ENCODE peak calls at places on chromosomes 12 and 14, in six cellular contexts. One of them, this sample, is unnamed.

GRCh38 chr12:98699568-98699967 is 54.5 kb downstream of the APAF1 start:
- DNase-seq in tibial artery: no peak
- DNase-seq in thoracic aorta: no peak
- DNase-seq in transverse colon: no peak
- DNase-seq in body of pancreas: no peak
- DNase-seq in BJ: no peak
- DNase-seq in this sample: no peak

GRCh38 chr12:91178139-91178561 is 4.5 kb downstream of the DCN start:
- DNase-seq in tibial artery: no peak
- DNase-seq in thoracic aorta: no peak
- DNase-seq in transverse colon: no peak
- DNase-seq in body of pancreas: no peak
- DNase-seq in BJ: no peak
- DNase-seq in this sample: no peak

GRCh38 chr12:67241482-67241881 is 27.7 kb upstream of the CAND1 start:
- DNase-seq in tibial artery: no peak
- DNase-seq in thoracic aorta: no peak
- DNase-seq in transverse colon: no peak
- DNase-seq in body of pancreas: no peak
- DNase-seq in BJ: no peak
- DNase-seq in this sample: no peak

GRCh38 chr14:51581017-51581881 is 70.5 kb upstream of the FRMD6 start:
- DNase-seq in tibial artery: no peak
- DNase-seq in thoracic aorta: no peak
- DNase-seq in transverse colon: no peak
- DNase-seq in body of pancreas: no peak
- DNase-seq in BJ: peak
- DNase-seq in this sample: peak

GRCh38 chr12:118103231-118103600 is 595 bp downstream of the VSIG10 start:
- DNase-seq in tibial artery: no peak
- DNase-seq in thoracic aorta: no peak
- DNase-seq in transverse colon: peak
- DNase-seq in body of pancreas: no peak
- DNase-seq in BJ: no peak
- DNase-seq in this sample: no peak

GRCh38 chr14:64388533-64389243 is 535 bp downstream of the MTHFD1 start:
- DNase-seq in tibial artery: no peak
- DNase-seq in thoracic aorta: no peak
- DNase-seq in transverse colon: peak
- DNase-seq in body of pancreas: peak
- DNase-seq in BJ: no peak
- DNase-seq in this sample: no peak

GRCh38 chr14:50321009-50321660 is 9.0 kb downstream of the DMAC2L start:
- DNase-seq in tibial artery: no peak
- DNase-seq in thoracic aorta: no peak
- DNase-seq in transverse colon: peak
- DNase-seq in body of pancreas: peak
- DNase-seq in BJ: peak
- DNase-seq in this sample: peak

GRCh38 chr12:106425061-106425706 is 67.6 kb downstream of the POLR3B start:
- DNase-seq in tibial artery: no peak
- DNase-seq in thoracic aorta: no peak
- DNase-seq in transverse colon: no peak
- DNase-seq in body of pancreas: no peak
- DNase-seq in BJ: no peak
- DNase-seq in this sample: no peak

GRCh38 chr12:49643961-49644619 is 20.7 kb downstream of the PRPF40B start:
- DNase-seq in tibial artery: no peak
- DNase-seq in thoracic aorta: no peak
- DNase-seq in transverse colon: no peak
- DNase-seq in body of pancreas: no peak
- DNase-seq in BJ: no peak
- DNase-seq in this sample: no peak

GRCh38 chr12:115398311-115398781 is 714.4 kb upstream of the TBX3 start:
- DNase-seq in tibial artery: no peak
- DNase-seq in thoracic aorta: no peak
- DNase-seq in transverse colon: peak
- DNase-seq in body of pancreas: no peak
- DNase-seq in BJ: no peak
- DNase-seq in this sample: peak

GRCh38 chr12:122827258-122827657 is 8.0 kb upstream of the HIP1R start:
- DNase-seq in tibial artery: no peak
- DNase-seq in thoracic aorta: no peak
- DNase-seq in transverse colon: no peak
- DNase-seq in body of pancreas: no peak
- DNase-seq in BJ: no peak
- DNase-seq in this sample: no peak

GRCh38 chr14:40847496-40847895 is 759.2 kb upstream of the LRFN5 start:
- DNase-seq in tibial artery: no peak
- DNase-seq in thoracic aorta: no peak
- DNase-seq in transverse colon: no peak
- DNase-seq in body of pancreas: no peak
- DNase-seq in BJ: no peak
- DNase-seq in this sample: no peak

GRCh38 chr14:91883770-91884169 is 16.4 kb upstream of the TC2N start:
- DNase-seq in tibial artery: peak
- DNase-seq in thoracic aorta: no peak
- DNase-seq in transverse colon: no peak
- DNase-seq in body of pancreas: no peak
- DNase-seq in BJ: no peak
- DNase-seq in this sample: no peak

GRCh38 chr12:108689314-108690190 is 41.8 kb downstream of the CORO1C start:
- DNase-seq in tibial artery: peak
- DNase-seq in thoracic aorta: no peak
- DNase-seq in transverse colon: peak
- DNase-seq in body of pancreas: no peak
- DNase-seq in BJ: no peak
- DNase-seq in this sample: peak

GRCh38 chr12:131114942-131115584 is 161.4 kb downstream of the ADGRD1 start:
- DNase-seq in tibial artery: no peak
- DNase-seq in thoracic aorta: no peak
- DNase-seq in transverse colon: no peak
- DNase-seq in body of pancreas: no peak
- DNase-seq in BJ: no peak
- DNase-seq in this sample: no peak

GRCh38 chr14:92514844-92515509 is 1.4 kb downstream of the RIN3 start:
- DNase-seq in tibial artery: no peak
- DNase-seq in thoracic aorta: no peak
- DNase-seq in transverse colon: no peak
- DNase-seq in body of pancreas: no peak
- DNase-seq in BJ: no peak
- DNase-seq in this sample: no peak

GRCh38 chr14:101932668-101933067 is 31.7 kb upstream of the DYNC1H1 start:
- DNase-seq in tibial artery: no peak
- DNase-seq in thoracic aorta: no peak
- DNase-seq in transverse colon: no peak
- DNase-seq in body of pancreas: no peak
- DNase-seq in BJ: no peak
- DNase-seq in this sample: peak

GRCh38 chr12:120466560-120467315 is 2.8 kb downstream of the SRSF9 start:
- DNase-seq in tibial artery: no peak
- DNase-seq in thoracic aorta: no peak
- DNase-seq in transverse colon: peak
- DNase-seq in body of pancreas: peak
- DNase-seq in BJ: no peak
- DNase-seq in this sample: peak

GRCh38 chr12:43370299-43370698 is 181.7 kb downstream of the ADAMTS20 start:
- DNase-seq in tibial artery: no peak
- DNase-seq in thoracic aorta: no peak
- DNase-seq in transverse colon: no peak
- DNase-seq in body of pancreas: no peak
- DNase-seq in BJ: no peak
- DNase-seq in this sample: no peak

GRCh38 chr12:31250179-31250578 is 75.8 kb downstream of the SINHCAF start:
- DNase-seq in tibial artery: no peak
- DNase-seq in thoracic aorta: no peak
- DNase-seq in transverse colon: no peak
- DNase-seq in body of pancreas: no peak
- DNase-seq in BJ: no peak
- DNase-seq in this sample: no peak

GRCh38 chr12:6034596-6034995 is 89.5 kb upstream of the ANO2 start:
- DNase-seq in tibial artery: peak
- DNase-seq in thoracic aorta: no peak
- DNase-seq in transverse colon: no peak
- DNase-seq in body of pancreas: no peak
- DNase-seq in BJ: no peak
- DNase-seq in this sample: no peak

GRCh38 chr14:69049675-69050074 is 70.6 kb upstream of the ACTN1 start:
- DNase-seq in tibial artery: no peak
- DNase-seq in thoracic aorta: no peak
- DNase-seq in transverse colon: no peak
- DNase-seq in body of pancreas: no peak
- DNase-seq in BJ: peak
- DNase-seq in this sample: no peak
- TF ChIP-seq CTCF in tibial artery: no peak
- TF ChIP-seq CTCF in thoracic aorta: no peak
- TF ChIP-seq CTCF in transverse colon: no peak
- TF ChIP-seq CTCF in body of pancreas: no peak
- TF ChIP-seq CTCF in BJ: no peak
- TF ChIP-seq CTCF in this sample: no peak

GRCh38 chr12:9724023-9724422 is 8.9 kb downstream of the CLECL1 start:
- DNase-seq in tibial artery: no peak
- DNase-seq in thoracic aorta: no peak
- DNase-seq in transverse colon: no peak
- DNase-seq in body of pancreas: no peak
- DNase-seq in BJ: no peak
- DNase-seq in this sample: no peak

GRCh38 chr12:9719835-9720234 is 13.1 kb downstream of the CLECL1 start:
- DNase-seq in tibial artery: no peak
- DNase-seq in thoracic aorta: no peak
- DNase-seq in transverse colon: no peak
- DNase-seq in body of pancreas: no peak
- DNase-seq in BJ: no peak
- DNase-seq in this sample: no peak

GRCh38 chr12:9725471-9725870 is 7.4 kb downstream of the CLECL1 start:
- DNase-seq in tibial artery: no peak
- DNase-seq in thoracic aorta: no peak
- DNase-seq in transverse colon: no peak
- DNase-seq in body of pancreas: no peak
- DNase-seq in BJ: no peak
- DNase-seq in this sample: no peak

GRCh38 chr12:9718968-9719367 is 13.9 kb downstream of the CLECL1 start:
- DNase-seq in tibial artery: no peak
- DNase-seq in thoracic aorta: no peak
- DNase-seq in transverse colon: no peak
- DNase-seq in body of pancreas: no peak
- DNase-seq in BJ: no peak
- DNase-seq in this sample: peak

DNA sequence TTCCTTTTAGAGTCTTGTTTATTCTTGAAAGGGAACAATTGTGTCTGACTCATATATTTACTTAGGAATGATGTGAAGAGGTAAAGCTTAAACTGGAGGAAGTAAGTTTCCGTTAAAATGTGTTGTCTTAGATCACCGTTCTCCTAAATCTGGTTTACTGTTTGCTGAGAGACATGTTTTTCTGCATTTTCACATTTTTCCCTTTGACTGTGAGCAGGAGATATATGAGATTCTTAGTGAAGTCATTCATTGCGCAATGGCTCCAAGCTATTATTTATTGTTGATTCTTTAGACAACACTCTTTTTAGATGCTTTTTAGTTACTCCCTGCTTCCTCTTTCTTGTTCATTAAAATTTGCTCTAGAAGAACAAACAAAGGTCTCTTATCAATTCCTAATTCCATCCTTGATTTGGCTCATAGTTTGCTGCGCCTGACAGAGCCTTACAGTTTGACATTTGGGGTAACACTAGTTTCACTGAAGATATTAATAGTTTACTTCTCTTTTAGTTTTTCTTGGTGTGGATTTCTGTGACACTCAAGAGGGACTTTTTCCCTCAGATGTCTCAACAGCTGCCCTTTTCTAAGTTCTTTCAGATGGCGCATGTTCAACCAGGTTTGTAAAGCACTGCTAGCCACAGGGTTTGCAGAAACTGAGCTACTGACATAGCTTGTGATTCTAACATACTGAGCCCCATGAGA is 11.4 kb downstream of the CLECL1 start:
- DNase-seq in tibial artery: no peak
- DNase-seq in thoracic aorta: no peak
- DNase-seq in transverse colon: no peak
- DNase-seq in body of pancreas: no peak
- DNase-seq in BJ: peak
- DNase-seq in this sample: no peak
- H3K4me3 ChIP-seq in tibial artery: no peak
- H3K4me3 ChIP-seq in thoracic aorta: no peak
- H3K4me3 ChIP-seq in transverse colon: no peak
- H3K4me3 ChIP-seq in body of pancreas: no peak
- H3K4me3 ChIP-seq in BJ: no peak
- H3K4me3 ChIP-seq in this sample: no peak

GRCh38 chr12:46682148-46682547 is 143.6 kb downstream of the SLC38A4 start:
- DNase-seq in tibial artery: no peak
- DNase-seq in thoracic aorta: no peak
- DNase-seq in transverse colon: no peak
- DNase-seq in body of pancreas: no peak
- DNase-seq in BJ: no peak
- DNase-seq in this sample: no peak
- TF ChIP-seq CTCF in tibial artery: no peak
- TF ChIP-seq CTCF in thoracic aorta: no peak
- TF ChIP-seq CTCF in transverse colon: no peak
- TF ChIP-seq CTCF in body of pancreas: no peak
- TF ChIP-seq CTCF in BJ: no peak
- TF ChIP-seq CTCF in this sample: no peak

GRCh38 chr12:70891059-70891632 is 29.4 kb downstream of the PTPRR start:
- DNase-seq in tibial artery: no peak
- DNase-seq in thoracic aorta: no peak
- DNase-seq in transverse colon: no peak
- DNase-seq in body of pancreas: no peak
- DNase-seq in BJ: no peak
- DNase-seq in this sample: no peak

GRCh38 chr12:70895956-70896355 is 24.6 kb downstream of the PTPRR start:
- DNase-seq in tibial artery: no peak
- DNase-seq in thoracic aorta: no peak
- DNase-seq in transverse colon: no peak
- DNase-seq in body of pancreas: no peak
- DNase-seq in BJ: no peak
- DNase-seq in this sample: no peak

DNA sequence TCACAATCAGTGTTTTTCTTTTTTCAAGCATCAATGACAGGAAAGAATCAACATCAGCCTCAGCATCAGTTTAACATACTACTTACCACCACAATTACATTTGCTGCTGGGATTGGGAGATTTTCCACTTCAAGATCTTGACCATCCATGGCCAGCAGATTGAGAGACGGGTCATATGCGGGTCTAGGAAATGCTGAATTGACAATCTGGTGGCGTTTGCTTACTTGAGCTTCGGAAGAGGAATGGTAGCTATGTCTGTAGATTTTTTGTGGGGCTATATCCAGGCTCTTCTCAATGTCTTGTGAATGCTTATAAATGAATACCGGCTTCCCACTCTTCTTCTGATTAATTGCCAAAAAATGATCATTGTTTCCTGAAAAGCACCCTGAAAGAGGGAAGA is 27.9 kb downstream of the PTPRR start:
- DNase-seq in tibial artery: no peak
- DNase-seq in thoracic aorta: no peak
- DNase-seq in transverse colon: no peak
- DNase-seq in body of pancreas: no peak
- DNase-seq in BJ: no peak
- DNase-seq in this sample: no peak
- H3K4me3 ChIP-seq in tibial artery: no peak
- H3K4me3 ChIP-seq in thoracic aorta: no peak
- H3K4me3 ChIP-seq in transverse colon: no peak
- H3K4me3 ChIP-seq in body of pancreas: no peak
- H3K4me3 ChIP-seq in BJ: no peak
- H3K4me3 ChIP-seq in this sample: no peak

This sample was measured in Caco-2.